ENCODE peak calls at places on chromosome 14, in seven cellular contexts. One of them, this sample, is unnamed.

GRCh38 chr14:60658909-60659585 is 9.8 kb upstream of the SIX1 start:
- DNase-seq in dorsolateral prefrontal cortex: no peak
- DNase-seq in upper lobe of right lung: no peak
- DNase-seq in Panc1: no peak
- DNase-seq in kidney tubule cell: no peak
- DNase-seq in fibroblast of lung: peak; percentile 83
- DNase-seq in smooth muscle cell of the brain vasculature: no peak
- DNase-seq in this sample: no peak

GRCh38 chr14:25150934-25151790 is 101.2 kb upstream of the STXBP6 start:
- DNase-seq in kidney tubule cell: peak; percentile 68
- DNase-seq in upper lobe of right lung: no peak
- DNase-seq in Panc1: peak; percentile 15
- DNase-seq in dorsolateral prefrontal cortex: no peak
- DNase-seq in fibroblast of lung: peak; percentile 77
- DNase-seq in smooth muscle cell of the brain vasculature: peak; percentile 7
- DNase-seq in this sample: peak; percentile 50

GRCh38 chr14:103656031-103656757 is 27.2 kb downstream of the KLC1 start:
- DNase-seq in kidney tubule cell: no peak
- DNase-seq in smooth muscle cell of the brain vasculature: no peak
- DNase-seq in fibroblast of lung: peak; percentile 24
- DNase-seq in dorsolateral prefrontal cortex: no peak
- DNase-seq in upper lobe of right lung: no peak
- DNase-seq in Panc1: no peak
- DNase-seq in this sample: no peak

GRCh38 chr14:99605299-99605961 is 1.4 kb upstream of the CCDC85C start:
- DNase-seq in dorsolateral prefrontal cortex: peak; percentile 68
- DNase-seq in kidney tubule cell: peak; percentile 70
- DNase-seq in fibroblast of lung: no peak
- DNase-seq in smooth muscle cell of the brain vasculature: no peak
- DNase-seq in Panc1: no peak
- DNase-seq in upper lobe of right lung: peak; percentile 87
- DNase-seq in this sample: peak; percentile 60

GRCh38 chr14:93957751-93958566 is 18.4 kb downstream of the ASB2 start:
- DNase-seq in fibroblast of lung: no peak
- DNase-seq in upper lobe of right lung: no peak
- DNase-seq in smooth muscle cell of the brain vasculature: no peak
- DNase-seq in dorsolateral prefrontal cortex: no peak
- DNase-seq in kidney tubule cell: no peak
- DNase-seq in Panc1: no peak
- DNase-seq in this sample: no peak

GRCh38 chr14:100587763-100588411 is 670 bp upstream of the BEGAIN start:
- DNase-seq in Panc1: no peak
- DNase-seq in kidney tubule cell: no peak
- DNase-seq in upper lobe of right lung: peak; percentile 45
- DNase-seq in smooth muscle cell of the brain vasculature: no peak
- DNase-seq in dorsolateral prefrontal cortex: peak; percentile 32
- DNase-seq in fibroblast of lung: no peak
- DNase-seq in this sample: no peak

GRCh38 chr14:51957950-51958349 is 31.4 kb upstream of the RTRAF start:
- DNase-seq in Panc1: no peak
- DNase-seq in fibroblast of lung: peak; percentile 65
- DNase-seq in dorsolateral prefrontal cortex: no peak
- DNase-seq in smooth muscle cell of the brain vasculature: no peak
- DNase-seq in kidney tubule cell: no peak
- DNase-seq in upper lobe of right lung: no peak
- DNase-seq in this sample: no peak

GRCh38 chr14:100065942-100066574 is 836 bp downstream of the EVL start:
- DNase-seq in smooth muscle cell of the brain vasculature: no peak
- DNase-seq in Panc1: no peak
- DNase-seq in upper lobe of right lung: no peak
- DNase-seq in fibroblast of lung: no peak
- DNase-seq in kidney tubule cell: no peak
- DNase-seq in dorsolateral prefrontal cortex: no peak
- DNase-seq in this sample: no peak

GRCh38 chr14:77014004-77014604 is 14.4 kb downstream of the IRF2BPL start:
- DNase-seq in kidney tubule cell: no peak
- DNase-seq in upper lobe of right lung: no peak
- DNase-seq in smooth muscle cell of the brain vasculature: no peak
- DNase-seq in Panc1: no peak
- DNase-seq in fibroblast of lung: no peak
- DNase-seq in dorsolateral prefrontal cortex: no peak
- DNase-seq in this sample: no peak

GRCh38 chr14:104114421-104115130 is 23.8 kb upstream of the KIF26A start:
- DNase-seq in Panc1: no peak
- DNase-seq in dorsolateral prefrontal cortex: peak; percentile 36
- DNase-seq in fibroblast of lung: no peak
- DNase-seq in upper lobe of right lung: peak; percentile 60
- DNase-seq in kidney tubule cell: no peak
- DNase-seq in smooth muscle cell of the brain vasculature: no peak
- DNase-seq in this sample: no peak

GRCh38 chr14:64983439-64984310 is 3.0 kb upstream of the FNTB start:
- DNase-seq in smooth muscle cell of the brain vasculature: peak; percentile 41
- DNase-seq in Panc1: peak; percentile 15
- DNase-seq in kidney tubule cell: peak; percentile 60
- DNase-seq in upper lobe of right lung: no peak
- DNase-seq in fibroblast of lung: peak; percentile 69
- DNase-seq in dorsolateral prefrontal cortex: no peak
- DNase-seq in this sample: peak; percentile 60

GRCh38 chr14:95452176-95452889 is 64.1 kb downstream of the SYNE3 start:
- DNase-seq in dorsolateral prefrontal cortex: no peak
- DNase-seq in Panc1: no peak
- DNase-seq in smooth muscle cell of the brain vasculature: no peak
- DNase-seq in kidney tubule cell: peak; percentile 8
- DNase-seq in upper lobe of right lung: no peak
- DNase-seq in fibroblast of lung: peak; percentile 14
- DNase-seq in this sample: peak; percentile 29

GRCh38 chr14:88611878-88612277 is 49.0 kb downstream of the ZC3H14 start:
- DNase-seq in upper lobe of right lung: no peak
- DNase-seq in smooth muscle cell of the brain vasculature: no peak
- DNase-seq in kidney tubule cell: no peak
- DNase-seq in fibroblast of lung: no peak
- DNase-seq in dorsolateral prefrontal cortex: no peak
- DNase-seq in Panc1: no peak
- DNase-seq in this sample: no peak

GRCh38 chr14:73785336-73785833 is 66.2 kb upstream of the PTGR2 start:
- DNase-seq in fibroblast of lung: peak; percentile 96
- DNase-seq in Panc1: peak; percentile 46
- DNase-seq in dorsolateral prefrontal cortex: no peak
- DNase-seq in upper lobe of right lung: no peak
- DNase-seq in kidney tubule cell: peak; percentile 93
- DNase-seq in smooth muscle cell of the brain vasculature: no peak
- DNase-seq in this sample: peak; percentile 75

GRCh38 chr14:49945448-49946319 is 52.8 kb downstream of the ARF6 start:
- DNase-seq in smooth muscle cell of the brain vasculature: no peak
- DNase-seq in kidney tubule cell: no peak
- DNase-seq in Panc1: no peak
- DNase-seq in upper lobe of right lung: no peak
- DNase-seq in fibroblast of lung: no peak
- DNase-seq in dorsolateral prefrontal cortex: no peak
- DNase-seq in this sample: no peak

GRCh38 chr14:85512491-85512890 is 17.5 kb upstream of the FLRT2 start:
- DNase-seq in dorsolateral prefrontal cortex: no peak
- DNase-seq in upper lobe of right lung: no peak
- DNase-seq in smooth muscle cell of the brain vasculature: no peak
- DNase-seq in fibroblast of lung: peak; percentile 79
- DNase-seq in Panc1: no peak
- DNase-seq in kidney tubule cell: no peak
- DNase-seq in this sample: no peak

GRCh38 chr14:22887260-22887989 is 4.4 kb downstream of the REM2 start:
- DNase-seq in upper lobe of right lung: no peak
- DNase-seq in fibroblast of lung: peak; percentile 90
- DNase-seq in kidney tubule cell: peak; percentile 94
- DNase-seq in Panc1: peak; percentile 48
- DNase-seq in dorsolateral prefrontal cortex: no peak
- DNase-seq in smooth muscle cell of the brain vasculature: no peak
- DNase-seq in this sample: peak; percentile 86

GRCh38 chr14:68784298-68784910 is 8.5 kb downstream of the ZFP36L1 start:
- DNase-seq in fibroblast of lung: peak; percentile 39
- DNase-seq in dorsolateral prefrontal cortex: no peak
- DNase-seq in Panc1: no peak
- DNase-seq in smooth muscle cell of the brain vasculature: no peak
- DNase-seq in kidney tubule cell: peak; percentile 100
- DNase-seq in upper lobe of right lung: peak; percentile 70
- DNase-seq in this sample: peak; percentile 98

GRCh38 chr14:82394916-82395315 is 861.3 kb upstream of the SEL1L start:
- DNase-seq in dorsolateral prefrontal cortex: no peak
- DNase-seq in fibroblast of lung: no peak
- DNase-seq in kidney tubule cell: no peak
- DNase-seq in smooth muscle cell of the brain vasculature: no peak
- DNase-seq in Panc1: no peak
- DNase-seq in upper lobe of right lung: no peak
- DNase-seq in this sample: no peak

GRCh38 chr14:89508863-89509262 is 91.8 kb upstream of the FOXN3 start:
- DNase-seq in kidney tubule cell: no peak
- DNase-seq in upper lobe of right lung: no peak
- DNase-seq in fibroblast of lung: no peak
- DNase-seq in Panc1: no peak
- DNase-seq in dorsolateral prefrontal cortex: no peak
- DNase-seq in smooth muscle cell of the brain vasculature: no peak
- DNase-seq in this sample: no peak

GRCh38 chr14:36293824-36294223 is 26.6 kb downstream of the MBIP start:
- DNase-seq in smooth muscle cell of the brain vasculature: no peak
- DNase-seq in dorsolateral prefrontal cortex: no peak
- DNase-seq in fibroblast of lung: peak; percentile 48
- DNase-seq in Panc1: no peak
- DNase-seq in upper lobe of right lung: no peak
- DNase-seq in kidney tubule cell: no peak
- DNase-seq in this sample: no peak

GRCh38 chr14:100861937-100862247 is 36.0 kb downstream of the MEG3 start:
- DNase-seq in kidney tubule cell: no peak
- DNase-seq in dorsolateral prefrontal cortex: no peak
- DNase-seq in fibroblast of lung: no peak
- DNase-seq in Panc1: no peak
- DNase-seq in smooth muscle cell of the brain vasculature: no peak
- DNase-seq in upper lobe of right lung: no peak
- DNase-seq in this sample: no peak

This sample was measured in ACHN.